ENCODE peak calls at places on chromosomes 13 and 19, in five cellular contexts. H is A549, D is upper lobe of left lung, S is psoas muscle, C is heart right ventricle. E is an unnamed sample.

GRCh38 chr13:59458908-59459579 is 704.7 kb downstream of the DIAPH3 start:
- ATAC-seq in H (no peak), D (peak; percentile 64), S (no peak), C (peak; percentile 91), E (peak; percentile 58)

GRCh38 chr19:13953021-13953531 is 767 bp downstream of the DCAF15 start:
- ATAC-seq in H (peak; percentile 48), D (peak; percentile 48), S (no peak), C (peak; percentile 2), E (no peak)

GRCh38 chr13:39682788-39683187 is 27.3 kb downstream of the COG6 start:
- ATAC-seq in H (no peak), D (no peak), S (no peak), C (no peak), E (no peak)

GRCh38 chr13:98889419-98890079 is 88.3 kb downstream of the DOCK9 start:
- ATAC-seq in H (no peak), D (no peak), S (no peak), C (no peak), E (no peak)

GRCh38 chr19:2359992-2360875 is at the start of gene TMPRSS9:
- ATAC-seq in H (no peak), D (no peak), S (no peak), C (peak; percentile 9), E (no peak)

GRCh38 chr13:93751117-93751516 is 524.5 kb downstream of the GPC6 start:
- ATAC-seq in H (no peak), D (no peak), S (no peak), C (no peak), E (no peak)

GRCh38 chr13:98389319-98389718 is 187.6 kb downstream of the STK24 start:
- ATAC-seq in H (no peak), D (no peak), S (no peak), C (peak; percentile 62), E (no peak)

GRCh38 chr13:99218545-99218944 is 17.9 kb downstream of the UBAC2 start:
- ATAC-seq in H (no peak), D (no peak), S (peak; percentile 68), C (peak; percentile 88), E (no peak)

GRCh38 chr19:3117746-3118145 is 18.1 kb upstream of the GNA15 start:
- ATAC-seq in H (no peak), D (no peak), S (no peak), C (no peak), E (no peak)

GRCh38 chr19:47255947-47256687 is at the start of gene CCDC9:
- ATAC-seq in H (peak; percentile 81), D (peak; percentile 75), S (peak; percentile 75), C (peak; percentile 69), E (peak; percentile 73)

GRCh38 chr19:46818812-46819211 is 30.4 kb upstream of the SLC1A5 start:
- ATAC-seq in H (no peak), D (no peak), S (no peak), C (no peak), E (no peak)

DNA sequence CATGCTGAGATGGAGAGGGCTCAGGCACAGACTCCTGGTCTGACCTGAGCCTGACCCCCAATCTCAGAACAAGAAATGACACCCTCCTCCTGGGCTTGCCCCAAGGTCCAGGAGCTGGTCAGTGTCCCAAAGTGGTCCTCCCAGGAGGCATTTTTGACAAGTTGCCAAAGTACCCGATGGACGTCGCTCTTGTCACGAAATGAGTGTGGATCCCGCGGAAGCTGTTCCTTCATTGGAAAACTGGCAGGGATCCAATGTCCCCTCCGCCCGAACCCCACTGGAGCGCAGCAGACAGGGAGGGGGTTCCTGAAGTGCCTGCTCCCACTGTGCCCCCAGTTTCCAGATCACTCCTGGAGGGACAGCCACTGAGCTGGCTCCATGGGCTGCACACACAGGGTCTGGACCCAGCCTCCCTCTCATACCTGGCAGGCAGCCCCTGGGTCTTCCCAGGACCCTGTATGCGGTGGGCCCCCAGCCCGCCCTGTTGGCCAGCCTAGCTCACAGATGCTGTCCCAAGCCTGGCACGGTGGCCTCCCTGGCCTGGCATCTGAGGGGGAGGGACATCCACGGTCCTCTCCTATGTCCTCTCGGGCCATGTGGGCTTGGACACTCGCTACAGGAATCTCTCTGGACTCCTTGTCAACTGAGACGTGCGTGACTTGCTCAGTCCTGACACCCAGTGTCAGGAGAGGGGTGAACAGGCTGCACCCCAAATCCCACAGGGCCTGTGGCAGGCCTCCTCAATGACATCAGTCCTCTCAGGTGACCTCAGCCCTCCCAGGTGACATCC is 12.8 kb upstream of the ZNF14 start:
- ATAC-seq in H (no peak), D (no peak), S (no peak), C (no peak), E (no peak)
- H3K4me3 ChIP-seq in H (no peak overlapping the region), D (no peak overlapping the region), S (no peak overlapping the region), C (no peak overlapping the region), E (no peak overlapping the region)

GRCh38 chr13:95269756-95270155 is 31.5 kb downstream of the ABCC4 start:
- ATAC-seq in H (no peak), D (no peak), S (no peak), C (no peak), E (no peak)
- H3K4me1 ChIP-seq in H (peaks cover 72% of the 10 kb centered on the region), D (peaks cover 47% of the 10 kb centered on the region), S (peaks cover 29% of the 10 kb centered on the region), C (peaks cover 9% of the 10 kb centered on the region), E (peaks cover 8% of the 10 kb centered on the region)

DNA sequence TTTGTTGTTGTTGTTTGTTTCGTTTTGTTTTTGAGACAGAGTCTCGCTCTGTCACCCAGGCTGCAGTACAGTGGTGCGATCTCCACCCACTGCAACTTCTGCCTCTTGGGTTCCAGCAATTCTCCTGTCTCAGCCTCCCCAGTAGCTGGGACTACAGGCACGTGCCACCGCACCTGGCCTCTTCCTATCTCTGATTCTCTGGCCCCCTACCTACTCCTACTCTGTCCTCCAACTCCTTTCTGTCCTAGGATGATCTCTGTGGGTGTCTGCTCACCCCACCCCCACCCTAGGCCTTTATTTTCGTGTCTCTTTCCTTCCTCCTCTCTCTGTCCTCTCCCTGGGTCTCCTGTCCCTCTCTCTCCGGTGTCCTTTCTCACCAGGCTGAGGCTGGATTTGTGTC is 1.2 kb downstream of the PIH1D1 start:
- ATAC-seq in H (no peak), D (no peak), S (no peak), C (no peak), E (no peak)
- H3K4me3 ChIP-seq in H (peak overlapping the region; percentile 72), D (no peak overlapping the region), S (peak overlapping the region; percentile 93), C (peak overlapping the region; percentile 61), E (no peak overlapping the region)

GRCh38 chr19:15236886-15237285 is 4.6 kb upstream of the EPHX3 start:
- ATAC-seq in H (no peak), D (no peak), S (no peak), C (no peak), E (no peak)

GRCh38 chr19:15237759-15238638 is 5.8 kb upstream of the EPHX3 start:
- ATAC-seq in H (no peak), D (no peak), S (no peak), C (peak; percentile 5), E (no peak)

GRCh38 chr19:15234525-15235130 is 2.4 kb upstream of the EPHX3 start:
- ATAC-seq in H (no peak), D (no peak), S (no peak), C (no peak), E (no peak)

GRCh38 chr19:15238639-15239155 is 6.4 kb upstream of the EPHX3 start:
- ATAC-seq in H (no peak), D (no peak), S (no peak), C (peak; percentile 7), E (no peak)

GRCh38 chr19:15235796-15236195 is 3.5 kb upstream of the EPHX3 start:
- ATAC-seq in H (no peak), D (no peak), S (no peak), C (no peak), E (no peak)
- H3K4me1 ChIP-seq in H (no peaks in the 10 kb centered on the region), D (peaks cover 26% of the 10 kb centered on the region), S (peaks cover 3% of the 10 kb centered on the region), C (peaks cover 12% of the 10 kb centered on the region), E (peaks cover 29% of the 10 kb centered on the region)

GRCh38 chr19:45568732-45569131 is 15.9 kb downstream of the OPA3 start:
- ATAC-seq in H (peak; percentile 86), D (peak; percentile 89), S (peak; percentile 91), C (peak; percentile 82), E (no peak)

GRCh38 chr19:45569619-45570421 is 14.8 kb downstream of the OPA3 start:
- ATAC-seq in H (peak; percentile 91), D (peak; percentile 84), S (peak; percentile 75), C (peak; percentile 64), E (peak; percentile 51)

GRCh38 chr19:45571457-45572220 is 13.0 kb downstream of the OPA3 start:
- ATAC-seq in H (no peak), D (no peak), S (no peak), C (peak; percentile 54), E (no peak)

GRCh38 chr19:45564131-45564780 is 20.3 kb downstream of the OPA3 start:
- ATAC-seq in H (no peak), D (no peak), S (no peak), C (no peak), E (no peak)

GRCh38 chr19:45567609-45568008 is 17.0 kb downstream of the OPA3 start:
- ATAC-seq in H (no peak), D (no peak), S (no peak), C (no peak), E (no peak)
- H3K4me3 ChIP-seq in H (no peak overlapping the region), D (no peak overlapping the region), S (no peak overlapping the region), C (no peak overlapping the region), E (no peak overlapping the region)

DNA sequence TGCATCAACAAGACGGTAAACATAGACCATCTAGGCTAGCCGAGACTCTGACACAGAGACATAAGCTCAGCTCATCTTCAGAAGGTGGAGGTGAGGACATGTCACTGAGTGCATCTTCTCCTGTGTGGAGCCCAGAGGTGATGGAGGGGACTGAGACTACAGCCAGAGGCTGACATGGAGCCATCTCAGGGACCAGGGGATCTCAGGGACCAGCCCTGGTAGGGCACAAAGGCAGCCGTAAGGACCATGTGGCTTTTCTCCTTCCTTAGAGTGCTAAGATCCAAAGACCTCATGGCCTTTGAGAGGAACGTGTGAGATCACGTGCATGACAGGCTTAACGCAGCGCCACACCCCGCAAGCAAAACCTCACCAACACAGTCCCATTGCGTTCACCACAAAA is 126.9 kb downstream of the RAB20 start:
- ATAC-seq in H (no peak), D (no peak), S (no peak), C (no peak), E (no peak)
- H3K4me1 ChIP-seq in H (no peaks in the 10 kb centered on the region), D (peaks cover 2% of the 10 kb centered on the region), S (peaks cover 15% of the 10 kb centered on the region), C (peaks cover 35% of the 10 kb centered on the region), E (peaks cover 6% of the 10 kb centered on the region)

GRCh38 chr13:57629391-57629804 is 2.1 kb upstream of the PCDH17 start:
- ATAC-seq in H (no peak), D (peak; percentile 27), S (no peak), C (peak; percentile 20), E (peak; percentile 10)
- H3K4me3 ChIP-seq in H (peak overlapping the region; percentile 22), D (peak overlapping the region; percentile 45), S (peak overlapping the region; percentile 67), C (peak overlapping the region; percentile 64), E (peak overlapping the region; percentile 53)

GRCh38 chr13:31908696-31909386 is 122.7 kb upstream of the FRY start:
- ATAC-seq in H (no peak), D (peak; percentile 82), S (no peak), C (peak; percentile 41), E (no peak)
- H3K4me1 ChIP-seq in H (no peaks in the 10 kb centered on the region), D (peaks cover 18% of the 10 kb centered on the region), S (peaks cover 12% of the 10 kb centered on the region), C (peaks cover 62% of the 10 kb centered on the region), E (peaks cover 23% of the 10 kb centered on the region)